ENCODE peak calls at places on chromosome X, in five cellular contexts. L, Q, T, S and Y are unnamed samples.

GRCh38 chrX:101025126-101025525 is 26.8 kb downstream of the TRMT2B start:
- DNase-seq in T (no peak), L (no peak), S (no peak), Q (no peak), Y (no peak)

GRCh38 chrX:6989858-6990257 is 157.7 kb upstream of the STS start:
- DNase-seq in S (no peak), L (no peak), T (no peak), Q (no peak), Y (no peak)

GRCh38 chrX:130413415-130413814 is 11.6 kb downstream of the RBMX2 start:
- DNase-seq in S (no peak), Q (no peak), T (no peak), L (no peak), Y (no peak)

GRCh38 chrX:35665311-35665710 is 132.8 kb upstream of the MAGEB16 start:
- DNase-seq in Q (no peak), S (no peak), L (no peak), T (no peak), Y (no peak)

GRCh38 chrX:152847281-152847680 is 16.4 kb downstream of the NSDHL start:
- DNase-seq in T (no peak), Q (no peak), L (no peak), S (no peak), Y (no peak)

GRCh38 chrX:67384403-67384802 is 159.4 kb upstream of the AR start:
- DNase-seq in T (no peak), L (no peak), S (no peak), Q (no peak), Y (peak)

GRCh38 chrX:1442724-1443367 is 9.9 kb downstream of the ASMTL start:
- DNase-seq in T (no peak), Q (no peak), L (no peak), S (no peak), Y (no peak)

GRCh38 chrX:2662586-2662985 is 28.5 kb upstream of the CD99 start:
- DNase-seq in T (no peak), L (no peak), Q (no peak), S (no peak), Y (no peak)

GRCh38 chrX:2928127-2928582 is 984 bp downstream of the ARSD start:
- DNase-seq in Q (peak), T (peak), S (no peak), L (no peak), Y (peak)

GRCh38 chrX:50978920-50979660 is 68.6 kb downstream of the BMP15 start:
- DNase-seq in Q (no peak), S (no peak), L (peak), T (no peak), Y (no peak)

GRCh38 chrX:53071604-53072417 is 10.4 kb upstream of the TSPYL2 start:
- DNase-seq in T (peak), Q (no peak), S (peak), L (peak), Y (peak)

GRCh38 chrX:101263766-101264165 is 27.4 kb downstream of the TAF7L start:
- DNase-seq in L (no peak), Q (no peak), T (no peak), S (no peak), Y (no peak)

GRCh38 chrX:40155617-40156471 is 58.1 kb upstream of the BCOR start:
- DNase-seq in T (peak), S (no peak), Q (peak), L (peak), Y (no peak)

GRCh38 chrX:99603076-99603814 is 806.8 kb downstream of the PCDH19 start:
- DNase-seq in S (no peak), T (no peak), L (no peak), Q (no peak), Y (no peak)

GRCh38 chrX:110108381-110108796 is 105.5 kb downstream of the TMEM164 start:
- DNase-seq in L (no peak), S (no peak), Q (no peak), T (no peak), Y (no peak)

GRCh38 chrX:136999021-136999420 is 34.8 kb downstream of the GPR101 start:
- DNase-seq in S (no peak), Q (no peak), T (no peak), L (no peak), Y (no peak)

GRCh38 chrX:2723316-2723879 is 28.4 kb upstream of the XG start:
- DNase-seq in Q (no peak), T (no peak), L (no peak), S (no peak), Y (no peak)

GRCh38 chrX:29687687-29688086 is 527.7 kb upstream of the MAGEB2 start:
- DNase-seq in T (no peak), S (no peak), L (no peak), Q (no peak), Y (no peak)

GRCh38 chrX:17563515-17563914 is 173.8 kb upstream of the SCML1 start:
- DNase-seq in L (no peak), Q (no peak), S (no peak), T (no peak), Y (no peak)

GRCh38 chrX:115031989-115032388 is 14.6 kb upstream of the IL13RA2 start:
- DNase-seq in L (no peak), S (no peak), T (no peak), Q (no peak), Y (no peak)

GRCh38 chrX:115029869-115030564 is 12.6 kb upstream of the IL13RA2 start:
- DNase-seq in T (no peak), Q (no peak), S (no peak), L (no peak), Y (no peak)

GRCh38 chrX:115036029-115036428 is 18.6 kb upstream of the IL13RA2 start:
- DNase-seq in Q (no peak), L (no peak), S (no peak), T (no peak), Y (no peak)

DNA sequence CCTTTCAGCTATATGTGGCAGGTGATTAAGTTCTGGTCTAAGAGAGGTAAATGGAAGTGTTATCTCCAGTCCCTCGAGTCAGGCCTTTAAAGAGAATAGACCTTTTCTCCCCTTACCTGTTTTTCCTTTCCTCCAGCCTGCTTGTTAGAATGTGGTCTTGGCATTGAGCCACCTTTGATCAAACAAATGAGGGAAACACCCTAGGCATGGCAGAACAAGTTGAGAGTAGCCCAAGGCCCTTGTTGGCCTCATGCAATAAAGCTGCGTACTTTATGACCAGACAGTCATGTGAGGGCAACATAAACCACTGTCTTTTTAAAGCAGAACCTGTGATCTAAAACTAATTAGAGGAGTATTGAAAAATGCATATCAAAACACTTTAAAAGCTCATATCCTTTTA is 13.2 kb upstream of the IL13RA2 start:
- DNase-seq in S (no peak), L (no peak), T (no peak), Q (no peak), Y (no peak)
- TF ChIP-seq YY1 in S (no peak), L (no peak), T (no peak), Q (no peak), Y (no peak)

GRCh38 chrX:38214551-38214950 is 6.1 kb downstream of the SRPX start:
- DNase-seq in T (no peak), L (no peak), Q (no peak), S (no peak), Y (no peak)
- H3K4me3 ChIP-seq in T (no peak), L (no peak), Q (no peak), S (no peak), Y (no peak)

DNA sequence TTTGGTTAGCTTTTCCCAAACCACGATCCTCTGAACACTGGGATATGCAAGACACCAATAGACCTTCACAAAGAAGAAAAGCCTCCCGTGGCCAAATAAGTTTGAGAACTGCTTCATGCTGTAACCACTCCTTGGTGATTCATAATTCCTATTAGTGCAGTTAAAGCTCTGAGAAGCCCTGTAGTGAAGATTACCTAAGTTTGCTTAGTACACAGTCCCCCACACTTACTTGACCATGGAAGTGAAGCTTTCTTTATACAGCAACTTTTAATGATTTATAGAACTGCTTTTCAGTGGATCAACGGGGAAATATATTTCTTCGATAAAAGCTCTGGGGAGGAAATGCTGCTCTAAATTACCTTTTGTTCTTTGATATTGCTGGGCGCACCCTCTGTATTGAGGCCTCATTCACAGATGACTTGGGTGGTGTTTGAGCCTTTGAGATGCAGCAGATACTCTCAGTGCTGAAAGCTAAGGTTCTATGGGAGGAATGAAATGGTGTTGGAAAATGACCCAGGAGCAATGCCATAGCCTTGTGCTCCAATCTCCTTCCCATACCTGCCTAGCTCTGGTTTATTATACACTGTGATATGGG is 67.4 kb downstream of the CBLL2 start:
- DNase-seq in L (no peak), Q (no peak), S (no peak), T (no peak), Y (no peak)
- TF ChIP-seq YY1 in L (no peak), Q (no peak), S (no peak), T (no peak), Y (no peak)

DNA sequence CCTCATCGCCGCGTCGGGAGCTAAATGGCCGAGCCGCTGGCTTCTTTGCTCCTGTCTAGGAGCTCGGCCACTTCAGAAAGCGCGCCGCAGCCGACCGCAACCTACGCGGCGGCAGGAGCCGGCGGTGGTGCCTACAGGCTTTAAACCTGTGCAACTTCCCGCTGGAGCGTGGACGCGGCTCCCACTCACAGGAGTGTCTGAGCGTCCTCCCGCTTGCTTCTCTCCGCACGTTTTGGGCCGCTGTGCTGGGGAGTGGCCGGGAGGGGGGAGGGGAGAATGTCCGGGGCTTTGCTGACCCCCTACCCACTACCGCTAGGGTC is 1.0 kb downstream of the NHSL2 start:
- DNase-seq in L (no peak), Q (no peak), S (no peak), T (no peak), Y (no peak)
- H3K4me3 ChIP-seq in L (no peak), Q (peak), S (no peak), T (no peak), Y (peak)

DNA sequence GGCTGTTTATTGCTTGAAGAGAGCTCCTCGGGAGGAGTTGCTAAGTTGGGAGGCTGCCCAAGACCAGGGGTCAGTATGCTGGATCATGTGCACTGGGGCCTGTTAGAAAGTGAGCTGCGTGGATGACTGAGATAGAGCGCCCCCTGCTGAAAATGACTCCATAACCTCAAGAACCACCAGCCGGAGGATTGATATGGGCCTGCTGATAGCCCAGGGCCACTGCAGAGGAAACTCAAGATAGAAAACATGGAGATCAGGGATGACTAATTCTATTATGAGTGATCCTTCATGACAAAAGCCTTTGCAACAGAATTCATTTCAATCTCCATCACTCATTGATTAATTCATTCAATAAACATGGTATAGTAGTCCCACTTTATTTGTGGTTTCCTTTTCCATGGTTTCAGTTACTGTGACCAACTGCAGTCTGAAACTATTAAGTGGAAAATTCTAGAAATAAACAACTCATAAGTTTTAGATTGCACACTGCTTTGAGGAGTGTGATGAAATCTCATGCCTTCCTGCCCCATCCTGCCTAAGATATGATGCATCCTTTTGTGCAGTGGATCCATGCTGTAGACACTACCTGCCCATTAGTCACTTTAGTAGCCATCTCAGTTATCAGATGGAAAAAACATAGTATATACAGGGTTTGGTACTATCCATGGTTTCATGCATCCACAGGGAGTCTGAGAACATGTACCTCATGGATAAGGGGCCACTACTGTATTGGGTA is 126.7 kb upstream of the MBNL3 start:
- DNase-seq in Q (peak), T (no peak), L (peak), S (peak), Y (peak)
- TF ChIP-seq YY1 in Q (no peak), T (no peak), L (no peak), S (no peak), Y (no peak)

DNA sequence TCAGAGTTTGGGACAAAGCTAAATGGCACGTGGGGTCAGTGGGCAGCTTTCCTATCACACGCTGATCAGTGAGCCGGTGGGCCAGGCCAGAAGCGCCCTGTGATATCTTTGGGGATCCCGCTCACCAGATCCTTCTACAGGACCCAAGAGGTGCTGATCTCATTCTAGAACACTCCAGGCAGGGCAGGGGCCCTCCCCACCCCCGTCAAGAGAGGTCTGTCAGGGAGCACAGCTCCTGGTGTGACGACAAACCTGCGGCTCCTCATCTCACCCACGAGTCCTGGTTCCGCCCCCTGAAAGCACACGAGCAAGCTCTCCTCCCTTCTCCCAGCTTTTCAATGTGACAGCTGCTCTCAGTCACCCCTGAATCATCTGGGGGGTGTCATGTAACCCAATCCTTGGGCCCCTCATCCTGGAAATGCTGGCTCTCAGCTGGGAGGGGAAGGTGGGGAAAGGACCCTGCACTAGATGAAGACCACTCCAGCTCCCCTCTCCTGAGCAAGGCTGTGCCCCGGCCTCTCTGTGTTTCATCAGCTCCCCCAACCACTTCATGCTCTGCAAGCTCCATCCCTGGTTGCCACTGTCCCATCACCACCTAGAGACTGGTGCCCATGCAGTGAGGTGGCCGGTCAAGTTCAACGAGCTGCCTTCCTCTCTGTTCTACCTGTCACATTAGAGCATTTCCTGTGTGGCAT is 4.6 kb downstream of the HCFC1 start:
- DNase-seq in T (no peak), S (no peak), Q (no peak), L (no peak), Y (no peak)
- H3K4me3 ChIP-seq in T (no peak), S (no peak), Q (no peak), L (peak), Y (no peak)